ENCODE peak calls at places on chromosomes 2 and 18, in six cellular contexts. One of them, this sample, is unnamed.

GRCh38 chr2:102806250-102806837 is 44.5 kb downstream of the TMEM182 start:
- DNase-seq in SJCRH30: peak
- DNase-seq in hepatocyte: peak
- DNase-seq in T-helper 2 cell: no peak
- DNase-seq in transverse colon: peak
- DNase-seq in NCI-H774: peak
- DNase-seq in this sample: peak

GRCh38 chr2:199806179-199806578 is 44.8 kb downstream of the FTCDNL1 start:
- DNase-seq in NCI-H774: no peak
- DNase-seq in hepatocyte: no peak
- DNase-seq in SJCRH30: peak
- DNase-seq in transverse colon: no peak
- DNase-seq in T-helper 2 cell: no peak
- DNase-seq in this sample: no peak

GRCh38 chr18:7329036-7329435 is 98.1 kb downstream of the LRRC30 start:
- DNase-seq in transverse colon: no peak
- DNase-seq in NCI-H774: no peak
- DNase-seq in SJCRH30: no peak
- DNase-seq in hepatocyte: no peak
- DNase-seq in T-helper 2 cell: no peak
- DNase-seq in this sample: no peak

GRCh38 chr2:73259276-73259675 is 25.0 kb downstream of the FBXO41 start:
- DNase-seq in NCI-H774: no peak
- DNase-seq in T-helper 2 cell: no peak
- DNase-seq in transverse colon: no peak
- DNase-seq in SJCRH30: no peak
- DNase-seq in hepatocyte: no peak
- DNase-seq in this sample: no peak

GRCh38 chr18:995641-996040 is 91.0 kb downstream of the ADCYAP1 start:
- DNase-seq in transverse colon: no peak
- DNase-seq in SJCRH30: no peak
- DNase-seq in T-helper 2 cell: no peak
- DNase-seq in hepatocyte: no peak
- DNase-seq in NCI-H774: no peak
- DNase-seq in this sample: no peak

GRCh38 chr18:48605408-48605845 is 66.6 kb downstream of the CTIF start:
- DNase-seq in NCI-H774: peak
- DNase-seq in hepatocyte: peak
- DNase-seq in T-helper 2 cell: no peak
- DNase-seq in SJCRH30: peak
- DNase-seq in transverse colon: no peak
- DNase-seq in this sample: no peak

GRCh38 chr2:209470466-209470865 is 46.6 kb downstream of the MAP2 start:
- DNase-seq in transverse colon: no peak
- DNase-seq in T-helper 2 cell: no peak
- DNase-seq in hepatocyte: no peak
- DNase-seq in NCI-H774: no peak
- DNase-seq in SJCRH30: no peak
- DNase-seq in this sample: no peak

GRCh38 chr2:152098033-152098797 is 629 bp downstream of the CACNB4 start:
- DNase-seq in T-helper 2 cell: no peak
- DNase-seq in transverse colon: peak
- DNase-seq in SJCRH30: no peak
- DNase-seq in hepatocyte: peak
- DNase-seq in NCI-H774: no peak
- DNase-seq in this sample: peak

GRCh38 chr2:10526281-10526680 is 78.2 kb upstream of the ODC1 start:
- DNase-seq in NCI-H774: no peak
- DNase-seq in T-helper 2 cell: no peak
- DNase-seq in SJCRH30: no peak
- DNase-seq in hepatocyte: no peak
- DNase-seq in transverse colon: no peak
- DNase-seq in this sample: no peak

GRCh38 chr18:75624836-75625235 is 197.3 kb upstream of the SMIM21 start:
- DNase-seq in SJCRH30: no peak
- DNase-seq in T-helper 2 cell: no peak
- DNase-seq in hepatocyte: no peak
- DNase-seq in transverse colon: no peak
- DNase-seq in NCI-H774: no peak
- DNase-seq in this sample: no peak

GRCh38 chr2:96859338-96859649 is 1.5 kb upstream of the ANKRD39 start:
- DNase-seq in transverse colon: no peak
- DNase-seq in T-helper 2 cell: no peak
- DNase-seq in hepatocyte: no peak
- DNase-seq in NCI-H774: no peak
- DNase-seq in SJCRH30: peak
- DNase-seq in this sample: peak

GRCh38 chr18:79413426-79413825 is 17.7 kb downstream of the NFATC1 start:
- DNase-seq in NCI-H774: no peak
- DNase-seq in transverse colon: no peak
- DNase-seq in hepatocyte: no peak
- DNase-seq in T-helper 2 cell: no peak
- DNase-seq in SJCRH30: no peak
- DNase-seq in this sample: no peak

GRCh38 chr2:202780514-202781021 is 91.0 kb downstream of the ICA1L start:
- DNase-seq in transverse colon: no peak
- DNase-seq in NCI-H774: no peak
- DNase-seq in hepatocyte: no peak
- DNase-seq in T-helper 2 cell: no peak
- DNase-seq in SJCRH30: no peak
- DNase-seq in this sample: no peak

GRCh38 chr2:196376984-196377877 is 205.9 kb upstream of the STK17B start:
- DNase-seq in NCI-H774: no peak
- DNase-seq in transverse colon: no peak
- DNase-seq in SJCRH30: no peak
- DNase-seq in hepatocyte: no peak
- DNase-seq in T-helper 2 cell: no peak
- DNase-seq in this sample: no peak

GRCh38 chr2:112959109-112959591 is 18.7 kb upstream of the IL36G start:
- DNase-seq in T-helper 2 cell: no peak
- DNase-seq in SJCRH30: peak
- DNase-seq in transverse colon: no peak
- DNase-seq in NCI-H774: no peak
- DNase-seq in hepatocyte: peak
- DNase-seq in this sample: no peak

GRCh38 chr2:191617589-191617988 is 60.3 kb upstream of the NABP1 start:
- DNase-seq in transverse colon: no peak
- DNase-seq in SJCRH30: no peak
- DNase-seq in T-helper 2 cell: no peak
- DNase-seq in NCI-H774: no peak
- DNase-seq in hepatocyte: no peak
- DNase-seq in this sample: no peak